ENCODE peak calls at places on chromosomes 1 and 21, in five cellular contexts. L is fibroblast of lung, P is uterus, R is mesendoderm, G is tibial nerve. Y is an unnamed sample.

GRCh38 chr1:72915581-72915980 is 633.2 kb upstream of the NEGR1 start:
- DNase-seq in L (no peak), P (no peak), R (peak), G (no peak), Y (no peak)

GRCh38 chr1:68904472-68904871 is 407.6 kb upstream of the DEPDC1 start:
- DNase-seq in L (peak), P (no peak), R (peak), G (no peak), Y (no peak)

GRCh38 chr1:219422811-219423598 is 189.9 kb downstream of the ZC3H11B start:
- DNase-seq in L (peak), P (no peak), R (no peak), G (no peak), Y (no peak)

GRCh38 chr1:226441629-226442028 is 33.7 kb upstream of the PARP1 start:
- DNase-seq in L (no peak), P (no peak), R (peak), G (no peak), Y (no peak)

GRCh38 chr21:41186763-41187536 is 19.0 kb downstream of the BACE2 start:
- DNase-seq in L (no peak), P (no peak), R (peak), G (no peak), Y (no peak)

GRCh38 chr1:232613752-232614381 is 16.1 kb downstream of the SIPA1L2 start:
- DNase-seq in L (peak), P (no peak), R (no peak), G (no peak), Y (no peak)

GRCh38 chr1:239944666-239945065 is 147.0 kb upstream of the FMN2 start:
- DNase-seq in L (no peak), P (no peak), R (no peak), G (no peak), Y (no peak)

GRCh38 chr1:218778731-218779130 is 394.9 kb upstream of the LYPLAL1 start:
- DNase-seq in L (no peak), P (no peak), R (no peak), G (no peak), Y (no peak)

GRCh38 chr21:24938592-24938991 is 668.7 kb downstream of the MRPL39 start:
- DNase-seq in L (no peak), P (no peak), R (no peak), G (no peak), Y (no peak)

GRCh38 chr1:44031900-44032817 is 897 bp upstream of the SLC6A9 start:
- DNase-seq in L (no peak), P (no peak), R (peak), G (no peak), Y (no peak)

GRCh38 chr1:48776400-48777218 is at the start of gene BEND5:
- DNase-seq in L (peak), P (peak), R (peak), G (no peak), Y (peak)

GRCh38 chr1:64829411-64830033 is 84.6 kb downstream of the RAVER2 start:
- DNase-seq in L (no peak), P (no peak), R (peak), G (no peak), Y (no peak)

GRCh38 chr1:221366495-221367095 is 375.3 kb downstream of the DUSP10 start:
- DNase-seq in L (no peak), P (no peak), R (peak), G (no peak), Y (no peak)

GRCh38 chr1:164510435-164510834 is 48.5 kb upstream of the PBX1 start:
- DNase-seq in L (peak), P (no peak), R (peak), G (no peak), Y (no peak)

GRCh38 chr1:44333373-44333772 is 21.7 kb downstream of the ERI3 start:
- DNase-seq in L (no peak), P (no peak), R (no peak), G (no peak), Y (no peak)

GRCh38 chr1:199226163-199226562 is 587.3 kb downstream of the PTPRC start:
- DNase-seq in L (peak), P (no peak), R (no peak), G (no peak), Y (no peak)

GRCh38 chr1:192445849-192446489 is 129.2 kb downstream of the RGS21 start:
- DNase-seq in L (peak), P (peak), R (peak), G (peak), Y (peak)

GRCh38 chr1:224726783-224727182 is 110.7 kb downstream of the CNIH3 start:
- DNase-seq in L (peak), P (peak), R (peak), G (no peak), Y (peak)

GRCh38 chr1:193539731-193540459 is 353.5 kb upstream of the B3GALT2 start:
- DNase-seq in L (no peak), P (no peak), R (no peak), G (no peak), Y (no peak)

GRCh38 chr1:213171711-213172110 is 120.7 kb downstream of the RPS6KC1 start:
- DNase-seq in L (no peak), P (no peak), R (no peak), G (no peak), Y (no peak)

GRCh38 chr1:161069731-161070270 is at the start of gene ARHGAP30:
- DNase-seq in L (no peak), P (peak), R (peak), G (peak), Y (peak)

GRCh38 chr1:153387785-153388184 is 3.1 kb downstream of the S100A8 start:
- DNase-seq in L (no peak), P (no peak), R (no peak), G (no peak), Y (no peak)

GRCh38 chr1:207050768-207051614 is at the start of gene YOD1:
- DNase-seq in L (peak), P (peak), R (peak), G (peak), Y (peak)

GRCh38 chr1:47507921-47508894 is 70.4 kb downstream of the FOXD2 start:
- DNase-seq in L (no peak), P (peak), R (peak), G (peak), Y (peak)

GRCh38 chr1:113913887-113914664 is 8.9 kb downstream of the DCLRE1B start:
- DNase-seq in L (no peak), P (no peak), R (no peak), G (no peak), Y (no peak)

GRCh38 chr1:28236656-28237331 is 870 bp downstream of the ATP5IF1 start:
- DNase-seq in L (no peak), P (no peak), R (peak), G (no peak), Y (no peak)

GRCh38 chr1:43979261-43979527 is 184 bp downstream of the B4GALT2 start:
- DNase-seq in L (no peak), P (no peak), R (no peak), G (no peak), Y (no peak)

GRCh38 chr1:19310720-19311502 is 1.0 kb downstream of the AKR7A2 start:
- DNase-seq in L (no peak), P (no peak), R (no peak), G (no peak), Y (no peak)

GRCh38 chr1:45622891-45623394 is 911 bp downstream of the CCDC17 start:
- DNase-seq in L (no peak), P (no peak), R (no peak), G (no peak), Y (peak)

GRCh38 chr1:10528066-10529014 is 53.6 kb downstream of the PEX14 start:
- DNase-seq in L (peak), P (no peak), R (peak), G (no peak), Y (no peak)

GRCh38 chr1:7669559-7670208 is 101.4 kb upstream of the VAMP3 start:
- DNase-seq in L (peak), P (peak), R (peak), G (no peak), Y (no peak)

GRCh38 chr1:199724049-199724448 is 303.5 kb upstream of the NR5A2 start:
- DNase-seq in L (no peak), P (no peak), R (no peak), G (no peak), Y (no peak)

GRCh38 chr1:117112063-117112462 is 9.5 kb downstream of the TRIM45 start:
- DNase-seq in L (no peak), P (no peak), R (no peak), G (no peak), Y (no peak)

GRCh38 chr1:117110774-117111173 is 10.8 kb downstream of the TRIM45 start:
- DNase-seq in L (no peak), P (no peak), R (no peak), G (no peak), Y (no peak)

GRCh38 chr1:117116090-117116783 is 5.3 kb downstream of the TRIM45 start:
- DNase-seq in L (no peak), P (no peak), R (no peak), G (no peak), Y (no peak)

GRCh38 chr1:117114816-117115215 is 6.7 kb downstream of the TRIM45 start:
- DNase-seq in L (no peak), P (no peak), R (no peak), G (no peak), Y (no peak)

DNA sequence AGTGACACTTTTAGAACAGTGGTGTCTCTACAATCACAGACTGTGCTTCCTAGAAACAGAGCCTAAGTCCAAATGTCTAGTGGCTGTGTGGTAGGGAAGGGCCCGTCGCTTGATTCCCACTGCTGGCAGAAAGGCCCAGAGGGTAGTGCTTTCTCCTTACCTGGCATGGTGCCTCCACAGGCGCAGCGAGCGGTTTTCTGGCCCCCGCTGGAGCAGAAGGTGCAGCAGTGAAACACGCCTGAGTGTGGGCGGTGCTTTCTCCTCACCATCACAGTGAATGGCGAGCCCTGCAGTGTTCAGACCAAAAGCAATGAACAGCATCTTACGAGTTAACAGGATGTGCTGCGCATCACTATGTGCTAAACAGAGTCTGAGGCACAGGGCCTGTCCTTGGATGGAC is 8.3 kb downstream of the TRIM45 start:
- DNase-seq in L (no peak), P (no peak), R (no peak), G (no peak), Y (no peak)
- H3K4me3 ChIP-seq in L (no peak), P (no peak), R (no peak), G (no peak), Y (no peak)

GRCh38 chr1:31955917-31956736 is 18.0 kb upstream of the PTP4A2 start:
- DNase-seq in L (peak), P (peak), R (peak), G (peak), Y (peak)
- H3K4me3 ChIP-seq in L (no peak), P (no peak), R (no peak), G (no peak), Y (no peak)

DNA sequence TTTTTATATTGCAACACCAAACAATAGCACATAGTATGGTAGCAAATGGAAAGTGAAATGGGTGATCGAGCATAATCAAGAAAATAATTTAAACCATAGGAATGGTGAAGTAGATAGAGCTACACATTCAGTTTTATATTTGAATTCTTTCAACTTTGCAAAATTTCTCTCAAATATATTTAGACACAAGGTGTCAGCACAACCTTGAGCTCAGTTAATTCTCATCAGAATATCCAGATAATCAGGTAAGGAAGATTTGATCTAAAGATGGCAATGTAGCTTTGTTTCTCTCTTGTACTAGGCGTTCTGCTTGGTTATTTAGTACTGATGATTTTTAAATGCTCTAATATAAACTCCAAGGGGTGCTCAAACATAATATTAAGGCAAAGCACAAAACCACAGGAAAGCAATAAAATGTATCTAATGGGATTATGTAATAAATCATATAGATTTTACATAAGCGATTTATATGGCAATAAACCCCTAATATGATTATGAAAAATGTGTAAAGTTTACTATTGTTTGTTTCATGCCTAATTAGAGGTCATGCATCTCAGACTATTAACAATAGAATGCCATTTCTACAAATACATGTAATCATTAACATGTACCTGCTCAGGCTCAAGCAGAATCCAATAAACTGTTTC is 32.4 kb upstream of the SERTAD4 start:
- DNase-seq in L (no peak), P (no peak), R (no peak), G (no peak), Y (no peak)
- H3K4me3 ChIP-seq in L (no peak), P (no peak), R (no peak), G (no peak), Y (no peak)

GRCh38 chr1:16210581-16210980 is 1.9 kb downstream of the ARHGEF19 start:
- DNase-seq in L (no peak), P (no peak), R (no peak), G (no peak), Y (no peak)

GRCh38 chr1:16213013-16213412 is 561 bp upstream of the ARHGEF19 start:
- DNase-seq in L (no peak), P (no peak), R (no peak), G (no peak), Y (no peak)

GRCh38 chr1:16209847-16210407 is 2.5 kb downstream of the ARHGEF19 start:
- DNase-seq in L (no peak), P (no peak), R (no peak), G (no peak), Y (no peak)

GRCh38 chr1:16211824-16212223 is 628 bp downstream of the ARHGEF19 start:
- DNase-seq in L (no peak), P (no peak), R (no peak), G (no peak), Y (no peak)

DNA sequence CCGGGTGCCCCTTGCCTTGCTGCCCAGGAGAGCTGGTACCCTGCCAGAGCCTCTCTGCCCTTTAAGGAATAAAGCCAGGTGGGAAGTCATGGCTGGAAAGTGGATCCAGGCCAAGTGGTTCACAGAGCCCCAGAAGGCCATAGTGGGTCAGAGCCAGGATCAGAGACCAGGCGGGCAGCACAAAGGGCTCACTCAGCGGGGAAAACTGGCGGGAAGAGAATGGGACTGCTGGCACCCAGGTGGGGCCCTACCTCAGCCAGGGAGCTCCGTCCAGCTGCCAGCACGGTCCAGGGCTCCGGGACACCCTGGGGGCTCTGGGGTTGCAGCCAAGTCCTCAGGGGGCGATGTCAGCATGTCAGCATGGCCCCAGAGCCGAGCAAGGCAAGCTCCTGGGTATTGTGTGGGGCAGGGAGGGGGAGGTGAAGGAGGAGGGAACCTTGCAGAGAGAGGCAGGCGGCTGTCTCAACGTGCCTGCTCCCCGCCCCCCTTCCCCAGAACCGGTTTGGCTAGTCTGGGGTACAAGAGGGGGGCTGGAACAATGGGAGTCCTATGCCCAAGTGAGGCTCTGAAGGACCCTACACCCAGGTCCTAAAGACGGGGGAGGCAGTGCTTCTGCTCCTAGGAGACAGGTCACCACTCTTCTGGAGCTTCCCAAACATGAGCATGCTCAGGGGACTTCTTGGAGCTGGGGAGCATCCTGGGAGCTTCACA is at the start of gene ARHGEF19:
- DNase-seq in L (no peak), P (no peak), R (peak), G (no peak), Y (no peak)
- H3K4me3 ChIP-seq in L (no peak), P (no peak), R (peak), G (no peak), Y (no peak)

DNA sequence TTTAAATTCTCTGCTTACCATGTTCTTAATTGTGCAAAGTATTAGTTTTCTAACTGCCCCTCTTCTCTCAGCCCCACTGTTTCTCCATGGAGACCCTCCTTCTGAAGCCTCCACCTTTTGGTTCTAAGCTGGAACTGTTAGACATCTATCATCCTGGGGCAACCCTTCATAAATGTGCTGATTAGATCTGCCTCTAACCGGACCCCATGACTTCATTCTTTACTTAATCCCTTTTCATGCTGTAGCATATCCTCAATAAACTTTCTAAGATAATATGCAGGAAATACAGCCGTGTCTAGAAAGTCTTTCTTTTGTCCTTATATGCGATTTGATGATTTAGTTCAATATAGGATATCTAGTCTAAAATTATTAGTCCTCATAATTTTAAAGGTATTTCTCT is 1020.1 kb downstream of the ADGRL2 start:
- DNase-seq in L (no peak), P (no peak), R (no peak), G (no peak), Y (no peak)
- H3K4me3 ChIP-seq in L (no peak), P (no peak), R (no peak), G (no peak), Y (no peak)